ENCODE peak calls at places on chromosome 12, in seven cellular contexts. L, Z, S, I, K, O and M are unnamed samples. For H3K4me1 and H3K27me3, the result is how much of the 10 kb centered on the place peaks cover.

GRCh38 chr12:119693006-119693405 is 25.1 kb downstream of the PRKAB1 start:
- DNase-seq in K (no peak), I (peak), Z (peak), S (no peak), O (peak), L (peak), M (peak)

GRCh38 chr12:62933871-62934798 is 815 bp downstream of the PPM1H start:
- DNase-seq in Z (peak), S (peak), L (peak), I (peak), K (no peak), O (peak), M (peak)

GRCh38 chr12:7571253-7571652 is 67.7 kb upstream of the CD163 start:
- DNase-seq in L (no peak), I (no peak), Z (no peak), O (no peak), K (no peak), S (no peak), M (no peak)

GRCh38 chr12:40668095-40668494 is 24.1 kb upstream of the CNTN1 start:
- DNase-seq in Z (no peak), I (no peak), O (no peak), S (no peak), K (no peak), L (no peak), M (no peak)

GRCh38 chr12:76591461-76591860 is 31.9 kb upstream of the OSBPL8 start:
- DNase-seq in O (no peak), S (no peak), Z (no peak), K (no peak), L (no peak), I (no peak), M (no peak)

GRCh38 chr12:556498-556897 is 96.8 kb downstream of the B4GALNT3 start:
- DNase-seq in S (peak), O (no peak), L (no peak), K (no peak), Z (no peak), I (no peak), M (no peak)

GRCh38 chr12:15662303-15662980 is 126.7 kb downstream of the EPS8 start:
- DNase-seq in S (no peak), Z (peak), I (no peak), O (no peak), L (no peak), K (no peak), M (no peak)

GRCh38 chr12:89253483-89253882 is 98.8 kb downstream of the DUSP6 start:
- DNase-seq in L (no peak), I (no peak), K (no peak), O (no peak), Z (no peak), S (no peak), M (no peak)

GRCh38 chr12:109697270-109697553 is 16.4 kb upstream of the FAM222A start:
- DNase-seq in L (no peak), K (no peak), O (no peak), I (no peak), Z (no peak), S (no peak), M (no peak)

GRCh38 chr12:34399631-34400422 is 377.5 kb downstream of the ALG10 start:
- DNase-seq in L (peak), I (peak), S (peak), O (peak), Z (peak), K (peak), M (peak)

GRCh38 chr12:97404093-97404492 is 58.5 kb upstream of the RMST start:
- DNase-seq in O (no peak), I (no peak), K (no peak), L (no peak), S (no peak), Z (no peak), M (no peak)

GRCh38 chr12:87618199-87618598 is 411.0 kb downstream of the C12orf50 start:
- DNase-seq in K (no peak), I (no peak), O (no peak), S (no peak), Z (peak), L (no peak), M (no peak)

GRCh38 chr12:14691560-14691959 is 4.8 kb downstream of the GUCY2C start:
- DNase-seq in S (peak), K (peak), L (peak), Z (no peak), I (peak), O (peak), M (peak)

GRCh38 chr12:89245090-89245489 is 107.2 kb downstream of the DUSP6 start:
- DNase-seq in I (no peak), O (no peak), K (no peak), L (no peak), Z (no peak), S (no peak), M (no peak)

GRCh38 chr12:51403159-51403558 is 12.0 kb upstream of the GALNT6 start:
- DNase-seq in O (no peak), I (no peak), K (no peak), L (no peak), S (no peak), Z (no peak), M (no peak)

GRCh38 chr12:109934026-109934425 is 34.0 kb downstream of the TCHP start:
- DNase-seq in K (no peak), Z (no peak), O (no peak), L (no peak), S (no peak), I (no peak), M (no peak)

GRCh38 chr12:4287325-4288290 is 14.0 kb downstream of the CCND2 start:
- DNase-seq in S (no peak), I (no peak), L (no peak), Z (no peak), O (no peak), K (no peak), M (no peak)

GRCh38 chr12:4289334-4289878 is 15.8 kb downstream of the CCND2 start:
- DNase-seq in S (no peak), I (no peak), O (no peak), Z (no peak), K (peak), L (no peak), M (no peak)

GRCh38 chr12:4286771-4287317 is 13.3 kb downstream of the CCND2 start:
- DNase-seq in L (no peak), Z (no peak), O (no peak), K (no peak), I (no peak), S (no peak), M (no peak)

GRCh38 chr12:4290011-4290790 is 16.6 kb downstream of the CCND2 start:
- DNase-seq in L (no peak), K (peak), O (no peak), I (no peak), Z (no peak), S (no peak), M (no peak)

GRCh38 chr12:4288296-4289019 is 14.9 kb downstream of the CCND2 start:
- DNase-seq in I (no peak), L (no peak), S (no peak), K (peak), O (no peak), Z (no peak), M (no peak)
- H3K4me1 ChIP-seq in I (under half), L (half or more), S (under half), K (under half), O (under half), Z (under half), M (half or more)

DNA sequence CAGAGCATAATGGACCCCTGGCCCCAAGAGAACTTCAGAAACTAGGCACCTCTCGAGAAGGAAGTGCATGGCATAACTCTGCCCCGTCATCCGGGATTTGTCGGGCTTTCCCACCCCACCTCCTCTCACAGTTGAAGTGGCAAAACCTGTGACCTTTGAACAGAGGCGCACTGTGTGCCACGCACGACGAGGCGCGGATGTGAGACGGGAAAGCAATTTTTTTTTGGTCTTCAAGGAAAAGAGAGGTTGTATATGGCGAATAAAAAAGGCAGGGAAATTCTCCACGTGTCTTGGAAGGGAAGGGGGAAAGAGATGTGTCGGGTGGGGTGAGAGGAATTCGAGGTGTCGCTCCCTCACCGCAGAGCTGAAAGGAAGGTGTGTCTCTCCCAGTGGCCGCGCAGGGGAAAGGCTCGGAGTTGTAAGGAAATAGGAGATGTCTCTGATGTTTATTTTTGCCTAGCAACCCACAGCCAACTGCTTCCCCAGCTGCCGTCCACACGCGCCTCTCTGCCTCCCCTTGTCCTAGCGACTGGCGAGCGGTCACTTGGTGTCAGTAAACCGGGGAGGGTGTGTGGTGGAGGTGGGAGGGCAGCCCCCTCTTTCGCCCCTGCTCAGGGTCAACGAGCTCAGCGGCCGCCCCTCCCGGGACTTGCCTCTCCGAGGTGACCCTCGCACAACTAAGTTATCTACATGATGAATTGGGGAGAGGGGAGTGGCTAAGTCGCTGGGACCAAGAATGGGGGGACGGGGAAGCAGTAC is 819 bp upstream of the DYRK2 start:
- DNase-seq in K (peak), O (peak), S (peak), I (peak), L (peak), Z (peak), M (peak)
- H3K27me3 ChIP-seq in K (under half), O (under half), S (under half), I (under half), L (under half), Z (under half), M (under half)

DNA sequence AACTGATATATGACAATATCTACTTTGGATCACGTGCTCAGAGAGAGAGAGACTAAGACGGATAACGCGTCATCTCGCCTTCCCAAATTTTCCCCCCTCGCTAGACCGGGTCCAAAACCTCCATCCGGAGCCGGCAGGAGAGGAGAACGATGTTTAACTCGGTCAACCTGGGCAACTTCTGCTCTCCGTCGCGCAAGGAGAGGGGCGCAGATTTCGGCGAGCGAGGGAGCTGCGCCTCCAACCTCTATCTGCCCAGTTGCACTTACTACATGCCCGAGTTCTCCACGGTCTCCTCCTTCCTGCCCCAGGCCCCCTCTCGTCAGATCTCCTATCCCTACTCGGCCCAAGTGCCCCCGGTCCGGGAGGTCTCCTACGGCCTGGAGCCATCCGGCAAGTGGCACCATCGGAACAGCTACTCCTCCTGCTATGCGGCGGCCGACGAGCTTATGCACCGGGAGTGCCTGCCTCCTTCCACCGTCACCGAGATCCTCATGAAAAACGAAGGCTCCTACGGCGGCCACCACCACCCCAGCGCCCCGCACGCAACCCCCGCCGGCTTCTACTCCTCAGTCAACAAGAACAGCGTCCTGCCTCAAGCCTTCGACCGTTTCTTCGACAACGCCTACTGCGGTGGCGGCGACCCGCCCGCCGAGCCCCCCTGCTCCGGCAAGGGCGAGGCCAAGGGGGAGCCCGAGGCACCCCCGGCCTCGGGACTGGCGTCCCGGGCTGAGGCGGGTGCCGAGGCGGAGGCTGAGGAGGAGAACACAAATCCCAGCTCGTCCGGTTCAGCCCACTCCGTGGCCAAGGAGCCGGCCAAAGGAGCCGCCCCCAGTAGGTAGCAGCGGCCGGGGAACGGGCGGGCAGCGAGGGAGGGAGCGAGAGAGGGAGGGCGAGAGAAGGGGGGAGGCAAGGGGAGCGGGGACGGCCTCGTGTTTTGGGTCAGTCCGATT is at the start of gene HOXC11:
- DNase-seq in K (no peak), L (no peak), I (no peak), S (no peak), O (no peak), Z (peak), M (no peak)
- H3K4me3 ChIP-seq in K (peak), L (no peak), I (peak), S (no peak), O (peak), Z (peak), M (no peak)

DNA sequence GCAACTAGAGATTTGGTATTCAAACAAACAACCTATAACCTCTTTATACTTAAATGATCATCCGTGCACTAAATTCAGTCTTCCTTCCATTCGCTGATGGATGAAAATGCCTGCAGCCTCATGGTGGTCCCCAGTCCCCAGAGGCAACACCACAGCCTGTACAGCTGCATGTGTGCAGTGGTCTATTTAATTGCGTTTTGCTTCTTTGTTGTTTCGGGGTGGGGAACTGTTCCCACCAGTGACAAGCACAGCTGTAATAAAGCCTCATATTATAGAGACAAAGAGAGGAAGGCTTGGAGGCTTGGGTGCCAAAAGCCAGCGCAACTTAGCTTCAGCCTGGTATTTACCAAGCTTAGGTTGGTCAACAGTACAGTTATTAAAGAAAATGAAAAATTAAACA is 3.9 kb upstream of the SELPLG start:
- DNase-seq in L (no peak), S (no peak), O (no peak), K (peak), Z (no peak), I (no peak), M (no peak)
- H3K4me1 ChIP-seq in L (under half), S (under half), O (under half), K (under half), Z (under half), I (under half), M (under half)

GRCh38 chr12:100445081-100445481 is 28.6 kb upstream of the NR1H4 start:
- DNase-seq in L (no peak), Z (peak), I (no peak), O (no peak), S (no peak), K (no peak), M (no peak)
- H3K27me3 ChIP-seq in L (under half), Z (under half), I (under half), O (under half), S (under half), K (under half), M (under half)

GRCh38 chr12:124480469-124481256 is 86.7 kb downstream of the NCOR2 start:
- DNase-seq in Z (peak), K (peak), O (peak), S (no peak), L (peak), I (peak), M (peak)
- H3K4me3 ChIP-seq in Z (no peak), K (no peak), O (no peak), S (no peak), L (no peak), I (no peak), M (no peak)

DNA sequence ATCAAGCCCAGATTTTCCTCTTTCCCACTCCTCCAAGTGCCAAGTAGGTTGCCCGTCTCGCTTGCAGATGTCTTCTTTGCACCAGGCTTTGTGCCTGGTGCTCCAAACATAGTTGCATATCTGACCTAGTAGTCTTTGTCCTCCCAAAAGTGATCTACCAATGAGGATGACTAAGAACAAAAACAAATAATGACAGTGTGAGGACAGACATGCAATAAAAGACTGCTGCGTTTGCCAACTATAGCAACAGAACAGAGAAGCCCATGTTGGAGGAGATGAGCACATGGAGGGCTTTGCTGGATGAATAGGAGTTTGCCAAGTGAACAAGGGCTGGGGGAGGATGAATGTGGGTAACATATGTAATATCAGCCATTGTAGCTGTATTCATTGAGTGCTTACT is 15.6 kb downstream of the DTX1 start:
- DNase-seq in O (no peak), Z (no peak), I (no peak), K (no peak), L (no peak), S (no peak), M (no peak)
- H3K4me1 ChIP-seq in O (under half), Z (under half), I (under half), K (under half), L (under half), S (under half), M (under half)